ENCODE peak calls at places on chromosome 19, in five cellular contexts. One of them, this sample, is unnamed.
A peak's percentile ranks its signal among the peaks of the same experiment; 100 is the strongest.

GRCh38 chr19:18503971-18504885 is 17.6 kb downstream of the ELL start:
- DNase-seq in prostate gland: no peak
- DNase-seq in IMR-90: no peak
- DNase-seq in MCF 10A: no peak
- DNase-seq in GM12865: no peak
- DNase-seq in this sample: no peak

GRCh38 chr19:10764340-10764894 is 46.5 kb downstream of the DNM2 start:
- DNase-seq in MCF 10A: no peak
- DNase-seq in prostate gland: no peak
- DNase-seq in IMR-90: no peak
- DNase-seq in GM12865: no peak
- DNase-seq in this sample: no peak

GRCh38 chr19:58274771-58275199 is 4.0 kb upstream of the ZNF8 start:
- DNase-seq in GM12865: no peak
- DNase-seq in MCF 10A: peak; percentile 21
- DNase-seq in prostate gland: no peak
- DNase-seq in IMR-90: peak; percentile 35
- DNase-seq in this sample: no peak

GRCh38 chr19:6250024-6250605 is 29.7 kb downstream of the MLLT1 start:
- DNase-seq in GM12865: no peak
- DNase-seq in MCF 10A: no peak
- DNase-seq in prostate gland: no peak
- DNase-seq in IMR-90: peak; percentile 80
- DNase-seq in this sample: no peak

GRCh38 chr19:10339380-10339960 is at the start of gene ICAM3:
- DNase-seq in IMR-90: no peak
- DNase-seq in GM12865: peak; percentile 84
- DNase-seq in MCF 10A: no peak
- DNase-seq in prostate gland: no peak
- DNase-seq in this sample: peak; percentile 85

GRCh38 chr19:11373166-11373884 is 1.1 kb upstream of the SWSAP1 start:
- DNase-seq in prostate gland: no peak
- DNase-seq in MCF 10A: peak; percentile 74
- DNase-seq in GM12865: peak; percentile 28
- DNase-seq in IMR-90: no peak
- DNase-seq in this sample: no peak

GRCh38 chr19:18053571-18054219 is 33.0 kb downstream of the IL12RB1 start:
- DNase-seq in prostate gland: no peak
- DNase-seq in IMR-90: peak; percentile 81
- DNase-seq in GM12865: no peak
- DNase-seq in MCF 10A: no peak
- DNase-seq in this sample: peak; percentile 39

GRCh38 chr19:47239610-47240296 is 8.8 kb upstream of the BBC3 start:
- DNase-seq in MCF 10A: no peak
- DNase-seq in GM12865: peak; percentile 46
- DNase-seq in IMR-90: peak; percentile 47
- DNase-seq in prostate gland: no peak
- DNase-seq in this sample: peak; percentile 68

GRCh38 chr19:17602217-17602616 is 46.8 kb downstream of the COLGALT1 start:
- DNase-seq in GM12865: no peak
- DNase-seq in IMR-90: no peak
- DNase-seq in MCF 10A: no peak
- DNase-seq in prostate gland: no peak
- DNase-seq in this sample: no peak

GRCh38 chr19:14218615-14219330 is 12.8 kb upstream of the ADGRL1 start:
- DNase-seq in IMR-90: no peak
- DNase-seq in prostate gland: no peak
- DNase-seq in GM12865: no peak
- DNase-seq in MCF 10A: peak; percentile 42
- DNase-seq in this sample: no peak

GRCh38 chr19:17202249-17202648 is 12.9 kb upstream of the USE1 start:
- DNase-seq in MCF 10A: peak; percentile 34
- DNase-seq in prostate gland: no peak
- DNase-seq in GM12865: no peak
- DNase-seq in IMR-90: no peak
- DNase-seq in this sample: peak; percentile 59

GRCh38 chr19:32397736-32398135 is 7.8 kb upstream of the DPY19L3 start:
- DNase-seq in GM12865: no peak
- DNase-seq in MCF 10A: peak; percentile 53
- DNase-seq in prostate gland: no peak
- DNase-seq in IMR-90: peak; percentile 88
- DNase-seq in this sample: no peak

GRCh38 chr19:12606796-12607195 is 3.8 kb downstream of the ZNF490 start:
- DNase-seq in prostate gland: no peak
- DNase-seq in IMR-90: no peak
- DNase-seq in GM12865: no peak
- DNase-seq in MCF 10A: no peak
- DNase-seq in this sample: no peak

GRCh38 chr19:4062576-4063368 is 3.9 kb downstream of the ZBTB7A start:
- DNase-seq in GM12865: no peak
- DNase-seq in MCF 10A: no peak
- DNase-seq in IMR-90: no peak
- DNase-seq in prostate gland: no peak
- DNase-seq in this sample: no peak

GRCh38 chr19:6480843-6481415 is 658 bp downstream of the DENND1C start:
- DNase-seq in MCF 10A: no peak
- DNase-seq in IMR-90: no peak
- DNase-seq in GM12865: peak; percentile 25
- DNase-seq in prostate gland: no peak
- DNase-seq in this sample: peak; percentile 67

GRCh38 chr19:44960906-44961734 is 5.9 kb downstream of the CLPTM1 start:
- DNase-seq in GM12865: peak; percentile 38
- DNase-seq in IMR-90: no peak
- DNase-seq in prostate gland: no peak
- DNase-seq in MCF 10A: no peak
- DNase-seq in this sample: no peak

GRCh38 chr19:28598861-28599260 is 614.1 kb downstream of the UQCRFS1 start:
- DNase-seq in GM12865: no peak
- DNase-seq in MCF 10A: no peak
- DNase-seq in prostate gland: no peak
- DNase-seq in IMR-90: no peak
- DNase-seq in this sample: no peak

GRCh38 chr19:55626350-55626749 is 2.0 kb upstream of the ZNF784 start:
- DNase-seq in MCF 10A: no peak
- DNase-seq in IMR-90: no peak
- DNase-seq in GM12865: peak; percentile 80
- DNase-seq in prostate gland: no peak
- DNase-seq in this sample: peak; percentile 70

GRCh38 chr19:45473366-45474190 is 5.8 kb downstream of the FOSB start:
- DNase-seq in prostate gland: no peak
- DNase-seq in IMR-90: no peak
- DNase-seq in GM12865: no peak
- DNase-seq in MCF 10A: no peak
- DNase-seq in this sample: no peak

GRCh38 chr19:4638828-4639530 is at the start of gene TNFAIP8L1:
- DNase-seq in GM12865: peak; percentile 99
- DNase-seq in prostate gland: peak; percentile 95
- DNase-seq in IMR-90: peak; percentile 92
- DNase-seq in MCF 10A: peak; percentile 97
- DNase-seq in this sample: peak; percentile 99

GRCh38 chr19:2315818-2316353 is 7.9 kb upstream of the LINGO3 start:
- DNase-seq in prostate gland: peak; percentile 25
- DNase-seq in GM12865: peak; percentile 68
- DNase-seq in MCF 10A: no peak
- DNase-seq in IMR-90: peak; percentile 56
- DNase-seq in this sample: no peak
- TF ChIP-seq CTCF in prostate gland: peak; percentile 54
- TF ChIP-seq CTCF in GM12865: peak; percentile 43
- TF ChIP-seq CTCF in MCF 10A: peak; percentile 7
- TF ChIP-seq CTCF in IMR-90: peak; percentile 83
- TF ChIP-seq CTCF in this sample: peak; percentile 37

DNA sequence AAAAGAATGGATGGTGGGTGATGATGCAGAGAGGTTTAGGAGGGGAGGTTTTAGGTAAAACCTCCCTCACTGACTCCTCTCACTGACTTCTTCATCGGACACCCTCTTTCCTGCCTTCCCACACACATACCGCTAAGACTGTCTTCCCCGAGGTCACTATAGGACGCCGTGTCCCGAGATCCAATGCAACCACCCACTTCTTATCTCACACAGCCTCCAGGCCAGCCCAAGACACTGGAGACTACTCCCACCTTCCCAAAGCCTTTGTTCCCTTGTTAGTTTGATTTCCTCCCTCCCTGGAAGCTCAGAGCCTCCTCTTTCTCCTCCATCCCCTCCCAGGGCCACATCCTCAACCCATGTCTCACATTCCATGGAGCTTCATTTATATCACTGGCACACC is 16.5 kb upstream of the CAMSAP3 start:
- DNase-seq in GM12865: no peak
- DNase-seq in MCF 10A: no peak
- DNase-seq in IMR-90: no peak
- DNase-seq in prostate gland: no peak
- DNase-seq in this sample: no peak
- TF ChIP-seq CTCF in GM12865: no peak
- TF ChIP-seq CTCF in MCF 10A: no peak
- TF ChIP-seq CTCF in IMR-90: no peak
- TF ChIP-seq CTCF in prostate gland: no peak
- TF ChIP-seq CTCF in this sample: no peak

GRCh38 chr19:42325896-42326771 is 699 bp downstream of the MEGF8 start:
- DNase-seq in GM12865: peak; percentile 47
- DNase-seq in prostate gland: no peak
- DNase-seq in MCF 10A: no peak
- DNase-seq in IMR-90: no peak
- DNase-seq in this sample: peak; percentile 43
- TF ChIP-seq CTCF in GM12865: peak; percentile 27
- TF ChIP-seq CTCF in prostate gland: no peak
- TF ChIP-seq CTCF in MCF 10A: peak; percentile 24
- TF ChIP-seq CTCF in IMR-90: no peak
- TF ChIP-seq CTCF in this sample: no peak

GRCh38 chr19:50869479-50869878 is 3.8 kb upstream of the KLK2 start:
- DNase-seq in IMR-90: no peak
- DNase-seq in MCF 10A: no peak
- DNase-seq in GM12865: no peak
- DNase-seq in prostate gland: no peak
- DNase-seq in this sample: no peak

GRCh38 chr19:50874185-50874584 is 946 bp downstream of the KLK2 start:
- DNase-seq in IMR-90: no peak
- DNase-seq in GM12865: no peak
- DNase-seq in MCF 10A: no peak
- DNase-seq in prostate gland: no peak
- DNase-seq in this sample: no peak

GRCh38 chr19:50875795-50876422 is 2.7 kb downstream of the KLK2 start:
- DNase-seq in prostate gland: no peak
- DNase-seq in MCF 10A: no peak
- DNase-seq in IMR-90: no peak
- DNase-seq in GM12865: peak; percentile 21
- DNase-seq in this sample: no peak

GRCh38 chr19:50873056-50873455 is at the start of gene KLK2:
- DNase-seq in GM12865: no peak
- DNase-seq in prostate gland: peak; percentile 87
- DNase-seq in MCF 10A: no peak
- DNase-seq in IMR-90: no peak
- DNase-seq in this sample: no peak

GRCh38 chr19:50870417-50871089 is 2.7 kb upstream of the KLK2 start:
- DNase-seq in MCF 10A: no peak
- DNase-seq in prostate gland: no peak
- DNase-seq in GM12865: peak; percentile 21
- DNase-seq in IMR-90: peak; percentile 3
- DNase-seq in this sample: peak; percentile 61
- TF ChIP-seq CTCF in MCF 10A: no peak
- TF ChIP-seq CTCF in prostate gland: no peak
- TF ChIP-seq CTCF in GM12865: peak; percentile 2
- TF ChIP-seq CTCF in IMR-90: no peak
- TF ChIP-seq CTCF in this sample: no peak

GRCh38 chr19:35236638-35237400 is 8.3 kb upstream of the FAM187B start:
- DNase-seq in MCF 10A: peak; percentile 26
- DNase-seq in prostate gland: no peak
- DNase-seq in IMR-90: no peak
- DNase-seq in GM12865: peak; percentile 36
- DNase-seq in this sample: peak; percentile 46
- TF ChIP-seq CTCF in MCF 10A: no peak
- TF ChIP-seq CTCF in prostate gland: no peak
- TF ChIP-seq CTCF in IMR-90: no peak
- TF ChIP-seq CTCF in GM12865: peak; percentile 9
- TF ChIP-seq CTCF in this sample: no peak

This sample was measured in activated CD8-positive, alpha-beta T cell treated with anti-CD3 and anti-CD28 coated beads for 36 hours.